ENCODE peak calls at places on chromosome 22, in nine cellular contexts. One of them, this sample, is unnamed.

GRCh38 chr22:21074092-21074715 is 28.5 kb downstream of the LRRC74B start:
- DNase-seq in adrenal gland: peak
- DNase-seq in GM12891: no peak
- DNase-seq in ovary: no peak
- DNase-seq in upper lobe of left lung: peak
- DNase-seq in tibial nerve: no peak
- DNase-seq in H54: peak
- DNase-seq in A549: peak
- DNase-seq in NB4: peak
- DNase-seq in this sample: no peak

GRCh38 chr22:47172771-47173534 is 410.5 kb downstream of the TBC1D22A start:
- DNase-seq in upper lobe of left lung: peak
- DNase-seq in tibial nerve: no peak
- DNase-seq in ovary: peak
- DNase-seq in A549: no peak
- DNase-seq in GM12891: no peak
- DNase-seq in NB4: no peak
- DNase-seq in H54: no peak
- DNase-seq in adrenal gland: peak
- DNase-seq in this sample: peak

GRCh38 chr22:49427941-49428340 is 399.7 kb downstream of the BRD1 start:
- DNase-seq in ovary: no peak
- DNase-seq in A549: no peak
- DNase-seq in adrenal gland: no peak
- DNase-seq in GM12891: no peak
- DNase-seq in NB4: no peak
- DNase-seq in upper lobe of left lung: no peak
- DNase-seq in H54: no peak
- DNase-seq in tibial nerve: no peak
- DNase-seq in this sample: no peak

GRCh38 chr22:26169312-26170111 is at the start of gene SEZ6L:
- DNase-seq in upper lobe of left lung: peak
- DNase-seq in ovary: peak
- DNase-seq in adrenal gland: peak
- DNase-seq in A549: no peak
- DNase-seq in tibial nerve: no peak
- DNase-seq in NB4: peak
- DNase-seq in H54: no peak
- DNase-seq in GM12891: peak
- DNase-seq in this sample: no peak

GRCh38 chr22:17862646-17863181 is 88.4 kb upstream of the BID start:
- DNase-seq in ovary: no peak
- DNase-seq in adrenal gland: no peak
- DNase-seq in NB4: peak
- DNase-seq in tibial nerve: no peak
- DNase-seq in A549: no peak
- DNase-seq in H54: no peak
- DNase-seq in GM12891: no peak
- DNase-seq in upper lobe of left lung: no peak
- DNase-seq in this sample: no peak

GRCh38 chr22:24156915-24157782 is 24.1 kb upstream of the SUSD2 start:
- DNase-seq in NB4: peak
- DNase-seq in H54: peak
- DNase-seq in ovary: peak
- DNase-seq in upper lobe of left lung: peak
- DNase-seq in adrenal gland: peak
- DNase-seq in tibial nerve: peak
- DNase-seq in GM12891: peak
- DNase-seq in A549: peak
- DNase-seq in this sample: peak

GRCh38 chr22:23691748-23692423 is 1.1 kb downstream of the RGL4 start:
- DNase-seq in GM12891: no peak
- DNase-seq in upper lobe of left lung: no peak
- DNase-seq in H54: no peak
- DNase-seq in A549: no peak
- DNase-seq in tibial nerve: no peak
- DNase-seq in ovary: no peak
- DNase-seq in adrenal gland: no peak
- DNase-seq in NB4: no peak
- DNase-seq in this sample: no peak

GRCh38 chr22:49046546-49047305 is 780.9 kb downstream of the BRD1 start:
- DNase-seq in GM12891: peak
- DNase-seq in upper lobe of left lung: peak
- DNase-seq in A549: peak
- DNase-seq in H54: no peak
- DNase-seq in tibial nerve: no peak
- DNase-seq in ovary: no peak
- DNase-seq in adrenal gland: no peak
- DNase-seq in NB4: peak
- DNase-seq in this sample: no peak

GRCh38 chr22:29443452-29443851 is 5.1 kb downstream of the RFPL1 start:
- DNase-seq in upper lobe of left lung: no peak
- DNase-seq in GM12891: no peak
- DNase-seq in NB4: no peak
- DNase-seq in A549: no peak
- DNase-seq in tibial nerve: no peak
- DNase-seq in ovary: no peak
- DNase-seq in H54: no peak
- DNase-seq in adrenal gland: no peak
- DNase-seq in this sample: no peak

GRCh38 chr22:34669001-34669400 is 397.0 kb upstream of the ISX start:
- DNase-seq in GM12891: no peak
- DNase-seq in tibial nerve: no peak
- DNase-seq in ovary: no peak
- DNase-seq in A549: no peak
- DNase-seq in adrenal gland: no peak
- DNase-seq in H54: no peak
- DNase-seq in upper lobe of left lung: no peak
- DNase-seq in NB4: no peak
- DNase-seq in this sample: no peak

GRCh38 chr22:29342577-29343312 is 27.2 kb upstream of the RASL10A start:
- DNase-seq in upper lobe of left lung: no peak
- DNase-seq in adrenal gland: no peak
- DNase-seq in ovary: no peak
- DNase-seq in H54: no peak
- DNase-seq in A549: no peak
- DNase-seq in GM12891: no peak
- DNase-seq in tibial nerve: no peak
- DNase-seq in NB4: peak
- DNase-seq in this sample: no peak

GRCh38 chr22:23552573-23552972 is 27.5 kb downstream of the IGLL1 start:
- DNase-seq in A549: no peak
- DNase-seq in upper lobe of left lung: no peak
- DNase-seq in tibial nerve: no peak
- DNase-seq in adrenal gland: no peak
- DNase-seq in NB4: no peak
- DNase-seq in GM12891: no peak
- DNase-seq in ovary: no peak
- DNase-seq in H54: no peak
- DNase-seq in this sample: no peak

GRCh38 chr22:46625113-46625842 is 5.1 kb downstream of the GRAMD4 start:
- DNase-seq in A549: no peak
- DNase-seq in adrenal gland: no peak
- DNase-seq in NB4: no peak
- DNase-seq in tibial nerve: no peak
- DNase-seq in GM12891: no peak
- DNase-seq in upper lobe of left lung: peak
- DNase-seq in H54: no peak
- DNase-seq in ovary: no peak
- DNase-seq in this sample: no peak

GRCh38 chr22:17143101-17143500 is 16.0 kb downstream of the HDHD5 start:
- DNase-seq in adrenal gland: no peak
- DNase-seq in tibial nerve: no peak
- DNase-seq in H54: no peak
- DNase-seq in ovary: no peak
- DNase-seq in NB4: no peak
- DNase-seq in GM12891: no peak
- DNase-seq in upper lobe of left lung: no peak
- DNase-seq in A549: no peak
- DNase-seq in this sample: no peak

GRCh38 chr22:29115682-29116313 is 43.0 kb downstream of the KREMEN1 start:
- DNase-seq in GM12891: no peak
- DNase-seq in tibial nerve: no peak
- DNase-seq in NB4: no peak
- DNase-seq in adrenal gland: no peak
- DNase-seq in A549: no peak
- DNase-seq in H54: no peak
- DNase-seq in ovary: no peak
- DNase-seq in upper lobe of left lung: no peak
- DNase-seq in this sample: no peak

GRCh38 chr22:28474248-28474647 is 205.4 kb downstream of the TTC28 start:
- DNase-seq in NB4: no peak
- DNase-seq in GM12891: no peak
- DNase-seq in A549: no peak
- DNase-seq in H54: no peak
- DNase-seq in ovary: no peak
- DNase-seq in upper lobe of left lung: no peak
- DNase-seq in adrenal gland: no peak
- DNase-seq in tibial nerve: no peak
- DNase-seq in this sample: no peak

GRCh38 chr22:44862981-44863860 is 110.8 kb downstream of the ARHGAP8 start:
- DNase-seq in ovary: no peak
- DNase-seq in NB4: peak
- DNase-seq in GM12891: no peak
- DNase-seq in adrenal gland: no peak
- DNase-seq in H54: no peak
- DNase-seq in A549: no peak
- DNase-seq in upper lobe of left lung: peak
- DNase-seq in tibial nerve: no peak
- DNase-seq in this sample: no peak

GRCh38 chr22:27918351-27919221 is 470 bp downstream of the PITPNB start:
- DNase-seq in adrenal gland: peak
- DNase-seq in GM12891: peak
- DNase-seq in NB4: peak
- DNase-seq in ovary: peak
- DNase-seq in H54: peak
- DNase-seq in upper lobe of left lung: peak
- DNase-seq in A549: peak
- DNase-seq in tibial nerve: peak
- DNase-seq in this sample: peak

GRCh38 chr22:46003271-46004091 is 26.5 kb upstream of the WNT7B start:
- DNase-seq in ovary: peak
- DNase-seq in GM12891: no peak
- DNase-seq in adrenal gland: peak
- DNase-seq in upper lobe of left lung: no peak
- DNase-seq in tibial nerve: no peak
- DNase-seq in H54: peak
- DNase-seq in A549: no peak
- DNase-seq in NB4: no peak
- DNase-seq in this sample: no peak

DNA sequence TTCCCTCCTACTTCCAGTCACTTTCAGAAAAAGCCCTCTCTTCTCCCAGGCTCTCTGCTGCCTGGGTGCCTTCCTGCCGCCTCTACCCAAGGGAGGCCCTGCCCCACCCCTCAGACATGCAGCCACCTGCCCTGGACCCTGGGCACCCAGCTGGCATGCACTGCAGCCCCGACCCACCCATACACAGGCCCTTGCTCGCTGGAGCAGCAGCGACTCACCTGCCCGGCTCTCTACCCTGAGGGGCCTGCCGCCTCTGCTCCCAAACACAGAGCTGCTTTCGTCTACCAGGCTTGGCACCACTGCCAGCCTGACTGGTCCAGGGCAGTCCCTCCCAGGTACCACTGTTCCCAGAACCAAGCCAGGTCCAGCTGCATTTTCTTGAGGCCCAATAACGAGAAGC is 1.2 kb upstream of the TSSK2 start:
- DNase-seq in tibial nerve: no peak
- DNase-seq in ovary: no peak
- DNase-seq in upper lobe of left lung: no peak
- DNase-seq in A549: no peak
- DNase-seq in H54: no peak
- DNase-seq in NB4: no peak
- DNase-seq in adrenal gland: no peak
- DNase-seq in GM12891: no peak
- DNase-seq in this sample: no peak
- TF ChIP-seq POLR2A in tibial nerve: no peak
- TF ChIP-seq POLR2A in ovary: no peak
- TF ChIP-seq POLR2A in upper lobe of left lung: no peak
- TF ChIP-seq POLR2A in A549: no peak
- TF ChIP-seq POLR2A in H54: no peak
- TF ChIP-seq POLR2A in NB4: no peak
- TF ChIP-seq POLR2A in adrenal gland: no peak
- TF ChIP-seq POLR2A in GM12891: no peak
- TF ChIP-seq POLR2A in this sample: no peak

GRCh38 chr22:32951807-32952153 is 106.4 kb downstream of the SYN3 start:
- DNase-seq in NB4: no peak
- DNase-seq in A549: no peak
- DNase-seq in upper lobe of left lung: no peak
- DNase-seq in adrenal gland: peak
- DNase-seq in H54: no peak
- DNase-seq in ovary: peak
- DNase-seq in tibial nerve: no peak
- DNase-seq in GM12891: no peak
- DNase-seq in this sample: no peak
- TF ChIP-seq POLR2A in NB4: no peak
- TF ChIP-seq POLR2A in A549: no peak
- TF ChIP-seq POLR2A in upper lobe of left lung: no peak
- TF ChIP-seq POLR2A in adrenal gland: no peak
- TF ChIP-seq POLR2A in H54: no peak
- TF ChIP-seq POLR2A in ovary: no peak
- TF ChIP-seq POLR2A in tibial nerve: no peak
- TF ChIP-seq POLR2A in GM12891: no peak
- TF ChIP-seq POLR2A in this sample: no peak

GRCh38 chr22:42070517-42071422 is at the start of gene NAGA:
- DNase-seq in ovary: peak
- DNase-seq in H54: peak
- DNase-seq in A549: peak
- DNase-seq in adrenal gland: peak
- DNase-seq in upper lobe of left lung: peak
- DNase-seq in GM12891: peak
- DNase-seq in tibial nerve: peak
- DNase-seq in NB4: peak
- DNase-seq in this sample: peak
- TF ChIP-seq POLR2A in ovary: peak
- TF ChIP-seq POLR2A in H54: peak
- TF ChIP-seq POLR2A in A549: peak
- TF ChIP-seq POLR2A in adrenal gland: peak
- TF ChIP-seq POLR2A in upper lobe of left lung: peak
- TF ChIP-seq POLR2A in GM12891: no peak
- TF ChIP-seq POLR2A in tibial nerve: peak
- TF ChIP-seq POLR2A in NB4: peak
- TF ChIP-seq POLR2A in this sample: peak

DNA sequence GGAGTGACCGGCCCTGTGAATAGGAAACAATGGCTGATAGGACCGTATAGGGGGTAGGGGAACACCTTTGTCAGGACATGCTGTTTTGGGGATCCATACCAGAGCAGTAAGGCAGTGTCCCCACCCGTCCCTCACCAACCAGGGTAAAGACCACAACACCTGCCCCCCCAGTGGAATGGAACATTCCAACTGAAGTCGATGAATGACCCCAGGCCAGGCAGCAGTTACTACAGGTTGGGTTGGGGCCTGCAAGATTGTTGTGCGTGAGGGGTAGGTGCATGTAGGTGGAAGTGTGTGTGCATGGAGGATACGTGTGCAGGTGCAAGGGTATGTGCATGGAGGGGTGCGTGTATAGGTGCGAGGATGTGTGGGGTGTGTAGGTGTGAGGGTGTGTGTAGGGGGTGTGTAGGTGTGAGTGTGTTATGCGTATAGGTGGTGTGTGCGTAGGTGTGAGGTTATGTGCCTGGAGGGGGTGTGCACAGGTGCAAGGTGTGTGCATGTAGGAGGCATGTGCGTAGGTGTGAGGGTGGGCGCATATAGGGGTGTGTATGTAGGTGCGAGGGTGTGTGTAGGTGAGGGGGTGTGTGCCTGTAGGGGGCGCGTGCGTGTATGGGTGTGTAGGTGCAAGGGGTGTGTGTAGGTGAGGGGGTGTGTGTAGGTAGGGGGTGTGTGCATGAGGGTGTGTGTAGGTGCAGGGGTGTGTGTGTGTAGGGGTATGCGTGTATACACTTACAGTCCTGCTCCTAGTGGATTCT is 32.9 kb downstream of the PISD start:
- DNase-seq in ovary: no peak
- DNase-seq in upper lobe of left lung: no peak
- DNase-seq in NB4: no peak
- DNase-seq in adrenal gland: no peak
- DNase-seq in H54: no peak
- DNase-seq in A549: no peak
- DNase-seq in tibial nerve: no peak
- DNase-seq in GM12891: no peak
- DNase-seq in this sample: no peak
- TF ChIP-seq POLR2A in ovary: no peak
- TF ChIP-seq POLR2A in upper lobe of left lung: no peak
- TF ChIP-seq POLR2A in NB4: no peak
- TF ChIP-seq POLR2A in adrenal gland: no peak
- TF ChIP-seq POLR2A in H54: no peak
- TF ChIP-seq POLR2A in A549: no peak
- TF ChIP-seq POLR2A in tibial nerve: no peak
- TF ChIP-seq POLR2A in GM12891: peak
- TF ChIP-seq POLR2A in this sample: no peak